ENCODE peak calls at places on chromosomes 3 and 15, in seven cellular contexts. One of them, this sample, is unnamed.

GRCh38 chr15:43410572-43411214 is 39.8 kb downstream of the TUBGCP4 start:
- DNase-seq in amniotic stem cell: no peak
- DNase-seq in HTR-8/SVneo: no peak
- DNase-seq in heart left ventricle: no peak
- DNase-seq in fibroblast of the conjunctiva: no peak
- DNase-seq in HuH-7.5: no peak
- DNase-seq in AG20443: no peak
- DNase-seq in this sample: no peak

GRCh38 chr3:190261740-190262139 is 60.5 kb downstream of the CLDN1 start:
- DNase-seq in HuH-7.5: no peak
- DNase-seq in fibroblast of the conjunctiva: no peak
- DNase-seq in AG20443: no peak
- DNase-seq in amniotic stem cell: no peak
- DNase-seq in heart left ventricle: no peak
- DNase-seq in HTR-8/SVneo: no peak
- DNase-seq in this sample: no peak

GRCh38 chr3:128499724-128500275 is 6.8 kb upstream of the GATA2 start:
- DNase-seq in fibroblast of the conjunctiva: no peak
- DNase-seq in HTR-8/SVneo: no peak
- DNase-seq in heart left ventricle: no peak
- DNase-seq in AG20443: peak
- DNase-seq in amniotic stem cell: no peak
- DNase-seq in HuH-7.5: no peak
- DNase-seq in this sample: no peak

GRCh38 chr15:44712108-44713005 is 1.0 kb downstream of the B2M start:
- DNase-seq in HuH-7.5: no peak
- DNase-seq in AG20443: peak
- DNase-seq in fibroblast of the conjunctiva: peak
- DNase-seq in amniotic stem cell: peak
- DNase-seq in HTR-8/SVneo: no peak
- DNase-seq in heart left ventricle: peak
- DNase-seq in this sample: peak

GRCh38 chr3:45583021-45583851 is 11.3 kb upstream of the LIMD1 start:
- DNase-seq in HuH-7.5: no peak
- DNase-seq in fibroblast of the conjunctiva: no peak
- DNase-seq in heart left ventricle: peak
- DNase-seq in AG20443: no peak
- DNase-seq in HTR-8/SVneo: no peak
- DNase-seq in amniotic stem cell: no peak
- DNase-seq in this sample: no peak

GRCh38 chr15:68277131-68277604 is 377 bp upstream of the FEM1B start:
- DNase-seq in HTR-8/SVneo: peak
- DNase-seq in HuH-7.5: peak
- DNase-seq in amniotic stem cell: no peak
- DNase-seq in fibroblast of the conjunctiva: no peak
- DNase-seq in heart left ventricle: no peak
- DNase-seq in AG20443: peak
- DNase-seq in this sample: no peak

GRCh38 chr15:63874616-63875015 is 40.9 kb upstream of the HERC1 start:
- DNase-seq in HTR-8/SVneo: no peak
- DNase-seq in AG20443: no peak
- DNase-seq in amniotic stem cell: no peak
- DNase-seq in heart left ventricle: no peak
- DNase-seq in HuH-7.5: no peak
- DNase-seq in fibroblast of the conjunctiva: no peak
- DNase-seq in this sample: no peak

GRCh38 chr3:66692108-66692750 is 191.4 kb upstream of the LRIG1 start:
- DNase-seq in amniotic stem cell: no peak
- DNase-seq in HuH-7.5: no peak
- DNase-seq in AG20443: no peak
- DNase-seq in fibroblast of the conjunctiva: no peak
- DNase-seq in heart left ventricle: no peak
- DNase-seq in HTR-8/SVneo: no peak
- DNase-seq in this sample: no peak

GRCh38 chr3:123347691-123348264 is 101.1 kb downstream of the ADCY5 start:
- DNase-seq in amniotic stem cell: no peak
- DNase-seq in HuH-7.5: no peak
- DNase-seq in HTR-8/SVneo: no peak
- DNase-seq in heart left ventricle: no peak
- DNase-seq in AG20443: no peak
- DNase-seq in fibroblast of the conjunctiva: no peak
- DNase-seq in this sample: no peak

GRCh38 chr3:72446406-72447058 is 401.7 kb downstream of the SHQ1 start:
- DNase-seq in fibroblast of the conjunctiva: no peak
- DNase-seq in HTR-8/SVneo: no peak
- DNase-seq in heart left ventricle: no peak
- DNase-seq in amniotic stem cell: no peak
- DNase-seq in AG20443: no peak
- DNase-seq in HuH-7.5: no peak
- DNase-seq in this sample: no peak

GRCh38 chr15:89820651-89821611 is 6.3 kb upstream of the ANPEP start:
- DNase-seq in HuH-7.5: no peak
- DNase-seq in HTR-8/SVneo: no peak
- DNase-seq in heart left ventricle: no peak
- DNase-seq in fibroblast of the conjunctiva: no peak
- DNase-seq in amniotic stem cell: no peak
- DNase-seq in AG20443: peak
- DNase-seq in this sample: peak

GRCh38 chr3:152268501-152269422 is at the start of gene MBNL1:
- DNase-seq in fibroblast of the conjunctiva: peak
- DNase-seq in amniotic stem cell: peak
- DNase-seq in heart left ventricle: peak
- DNase-seq in HuH-7.5: peak
- DNase-seq in HTR-8/SVneo: no peak
- DNase-seq in AG20443: peak
- DNase-seq in this sample: peak

GRCh38 chr3:123758081-123758564 is 126.0 kb downstream of the MYLK start:
- DNase-seq in AG20443: peak
- DNase-seq in fibroblast of the conjunctiva: no peak
- DNase-seq in HuH-7.5: no peak
- DNase-seq in heart left ventricle: no peak
- DNase-seq in HTR-8/SVneo: peak
- DNase-seq in amniotic stem cell: peak
- DNase-seq in this sample: no peak

GRCh38 chr3:43996379-43997301 is 245.0 kb upstream of the TOPAZ1 start:
- DNase-seq in HTR-8/SVneo: peak
- DNase-seq in heart left ventricle: no peak
- DNase-seq in HuH-7.5: no peak
- DNase-seq in amniotic stem cell: no peak
- DNase-seq in fibroblast of the conjunctiva: no peak
- DNase-seq in AG20443: peak
- DNase-seq in this sample: no peak

GRCh38 chr15:98690272-98690671 is 41.9 kb downstream of the IGF1R start:
- DNase-seq in HTR-8/SVneo: no peak
- DNase-seq in amniotic stem cell: no peak
- DNase-seq in AG20443: no peak
- DNase-seq in heart left ventricle: no peak
- DNase-seq in HuH-7.5: no peak
- DNase-seq in fibroblast of the conjunctiva: no peak
- DNase-seq in this sample: no peak

GRCh38 chr15:74338676-74339075 is 28.8 kb downstream of the CYP11A1 start:
- DNase-seq in HTR-8/SVneo: no peak
- DNase-seq in fibroblast of the conjunctiva: no peak
- DNase-seq in HuH-7.5: no peak
- DNase-seq in amniotic stem cell: no peak
- DNase-seq in heart left ventricle: no peak
- DNase-seq in AG20443: no peak
- DNase-seq in this sample: no peak

GRCh38 chr3:49539659-49540560 is 14.4 kb upstream of the BSN start:
- DNase-seq in HTR-8/SVneo: peak
- DNase-seq in HuH-7.5: peak
- DNase-seq in AG20443: peak
- DNase-seq in heart left ventricle: peak
- DNase-seq in amniotic stem cell: peak
- DNase-seq in fibroblast of the conjunctiva: peak
- DNase-seq in this sample: peak

GRCh38 chr3:139975592-139976360 is 40.8 kb downstream of the CLSTN2 start:
- DNase-seq in HuH-7.5: no peak
- DNase-seq in heart left ventricle: no peak
- DNase-seq in HTR-8/SVneo: no peak
- DNase-seq in AG20443: no peak
- DNase-seq in fibroblast of the conjunctiva: no peak
- DNase-seq in amniotic stem cell: no peak
- DNase-seq in this sample: no peak

GRCh38 chr15:99437315-99438221 is 128.2 kb upstream of the MEF2A start:
- DNase-seq in amniotic stem cell: no peak
- DNase-seq in fibroblast of the conjunctiva: no peak
- DNase-seq in AG20443: no peak
- DNase-seq in HuH-7.5: no peak
- DNase-seq in heart left ventricle: no peak
- DNase-seq in HTR-8/SVneo: no peak
- DNase-seq in this sample: no peak

GRCh38 chr3:195558602-195559001 is 15.5 kb upstream of the PPP1R2 start:
- DNase-seq in HTR-8/SVneo: peak
- DNase-seq in AG20443: no peak
- DNase-seq in HuH-7.5: no peak
- DNase-seq in amniotic stem cell: no peak
- DNase-seq in heart left ventricle: no peak
- DNase-seq in fibroblast of the conjunctiva: peak
- DNase-seq in this sample: peak

GRCh38 chr3:79765854-79766253 is 1.9 kb downstream of the ROBO1 start:
- DNase-seq in AG20443: no peak
- DNase-seq in HuH-7.5: no peak
- DNase-seq in fibroblast of the conjunctiva: no peak
- DNase-seq in heart left ventricle: no peak
- DNase-seq in amniotic stem cell: no peak
- DNase-seq in HTR-8/SVneo: no peak
- DNase-seq in this sample: no peak

GRCh38 chr3:129054605-129055104 is 5.9 kb upstream of the GP9 start:
- DNase-seq in fibroblast of the conjunctiva: no peak
- DNase-seq in AG20443: no peak
- DNase-seq in HTR-8/SVneo: no peak
- DNase-seq in HuH-7.5: peak
- DNase-seq in amniotic stem cell: no peak
- DNase-seq in heart left ventricle: no peak
- DNase-seq in this sample: no peak

GRCh38 chr3:172911142-172911541 is 160.6 kb downstream of the ECT2 start:
- DNase-seq in amniotic stem cell: no peak
- DNase-seq in HTR-8/SVneo: no peak
- DNase-seq in fibroblast of the conjunctiva: no peak
- DNase-seq in HuH-7.5: no peak
- DNase-seq in AG20443: no peak
- DNase-seq in heart left ventricle: no peak
- DNase-seq in this sample: no peak

GRCh38 chr3:69014022-69014580 is 617 bp upstream of the EOGT start:
- DNase-seq in AG20443: no peak
- DNase-seq in heart left ventricle: no peak
- DNase-seq in HuH-7.5: no peak
- DNase-seq in fibroblast of the conjunctiva: no peak
- DNase-seq in amniotic stem cell: no peak
- DNase-seq in HTR-8/SVneo: no peak
- DNase-seq in this sample: no peak

GRCh38 chr3:44584646-44585501 is at the start of gene ZNF660:
- DNase-seq in heart left ventricle: peak
- DNase-seq in AG20443: peak
- DNase-seq in fibroblast of the conjunctiva: peak
- DNase-seq in HuH-7.5: peak
- DNase-seq in amniotic stem cell: no peak
- DNase-seq in HTR-8/SVneo: peak
- DNase-seq in this sample: no peak

GRCh38 chr15:77904901-77905300 is 172.6 kb downstream of the TBC1D2B start:
- DNase-seq in amniotic stem cell: no peak
- DNase-seq in AG20443: no peak
- DNase-seq in HuH-7.5: no peak
- DNase-seq in heart left ventricle: no peak
- DNase-seq in fibroblast of the conjunctiva: no peak
- DNase-seq in HTR-8/SVneo: no peak
- DNase-seq in this sample: no peak

GRCh38 chr15:67006089-67007065 is 59.0 kb upstream of the SMAD3 start:
- DNase-seq in heart left ventricle: no peak
- DNase-seq in HTR-8/SVneo: no peak
- DNase-seq in AG20443: no peak
- DNase-seq in HuH-7.5: no peak
- DNase-seq in amniotic stem cell: no peak
- DNase-seq in fibroblast of the conjunctiva: no peak
- DNase-seq in this sample: no peak

GRCh38 chr3:124862006-124862405 is 25.2 kb downstream of the ITGB5 start:
- DNase-seq in heart left ventricle: no peak
- DNase-seq in fibroblast of the conjunctiva: no peak
- DNase-seq in HuH-7.5: no peak
- DNase-seq in amniotic stem cell: no peak
- DNase-seq in AG20443: no peak
- DNase-seq in HTR-8/SVneo: no peak
- DNase-seq in this sample: no peak

GRCh38 chr3:187150599-187150998 is 11.3 kb upstream of the RPL39L start:
- DNase-seq in HuH-7.5: no peak
- DNase-seq in AG20443: no peak
- DNase-seq in fibroblast of the conjunctiva: no peak
- DNase-seq in amniotic stem cell: no peak
- DNase-seq in heart left ventricle: peak
- DNase-seq in HTR-8/SVneo: no peak
- DNase-seq in this sample: no peak

GRCh38 chr3:131711114-131711786 is 208.5 kb upstream of the MRPL3 start:
- DNase-seq in fibroblast of the conjunctiva: no peak
- DNase-seq in HTR-8/SVneo: no peak
- DNase-seq in HuH-7.5: no peak
- DNase-seq in amniotic stem cell: no peak
- DNase-seq in heart left ventricle: no peak
- DNase-seq in AG20443: no peak
- DNase-seq in this sample: no peak

GRCh38 chr3:65948833-65949573 is 89.7 kb downstream of the MAGI1 start:
- DNase-seq in heart left ventricle: no peak
- DNase-seq in AG20443: no peak
- DNase-seq in amniotic stem cell: no peak
- DNase-seq in HuH-7.5: no peak
- DNase-seq in fibroblast of the conjunctiva: no peak
- DNase-seq in HTR-8/SVneo: no peak
- DNase-seq in this sample: no peak

GRCh38 chr3:38131621-38132369 is 5.1 kb downstream of the ACAA1 start:
- DNase-seq in fibroblast of the conjunctiva: peak
- DNase-seq in HuH-7.5: no peak
- DNase-seq in amniotic stem cell: no peak
- DNase-seq in HTR-8/SVneo: no peak
- DNase-seq in AG20443: no peak
- DNase-seq in heart left ventricle: no peak
- DNase-seq in this sample: no peak

GRCh38 chr15:71054286-71054952 is 60.9 kb upstream of the THSD4 start:
- DNase-seq in AG20443: no peak
- DNase-seq in HuH-7.5: no peak
- DNase-seq in HTR-8/SVneo: no peak
- DNase-seq in heart left ventricle: no peak
- DNase-seq in fibroblast of the conjunctiva: no peak
- DNase-seq in amniotic stem cell: no peak
- DNase-seq in this sample: no peak

GRCh38 chr15:89673162-89673506 is 6.0 kb downstream of the PLIN1 start:
- DNase-seq in AG20443: no peak
- DNase-seq in fibroblast of the conjunctiva: no peak
- DNase-seq in amniotic stem cell: no peak
- DNase-seq in HTR-8/SVneo: peak
- DNase-seq in HuH-7.5: peak
- DNase-seq in heart left ventricle: no peak
- DNase-seq in this sample: peak

GRCh38 chr15:84079885-84080777 is 155.4 kb upstream of the GOLGA6L4 start:
- DNase-seq in HuH-7.5: no peak
- DNase-seq in AG20443: peak
- DNase-seq in amniotic stem cell: no peak
- DNase-seq in HTR-8/SVneo: no peak
- DNase-seq in heart left ventricle: peak
- DNase-seq in fibroblast of the conjunctiva: no peak
- DNase-seq in this sample: no peak

GRCh38 chr15:33200903-33201302 is 6.4 kb upstream of the FMN1 start:
- DNase-seq in HuH-7.5: no peak
- DNase-seq in fibroblast of the conjunctiva: no peak
- DNase-seq in heart left ventricle: no peak
- DNase-seq in HTR-8/SVneo: no peak
- DNase-seq in AG20443: no peak
- DNase-seq in amniotic stem cell: no peak
- DNase-seq in this sample: no peak

GRCh38 chr3:143707848-143708247 is 140.4 kb downstream of the SLC9A9 start:
- DNase-seq in HTR-8/SVneo: no peak
- DNase-seq in fibroblast of the conjunctiva: no peak
- DNase-seq in AG20443: peak
- DNase-seq in amniotic stem cell: no peak
- DNase-seq in HuH-7.5: no peak
- DNase-seq in heart left ventricle: no peak
- DNase-seq in this sample: no peak

GRCh38 chr3:127732303-127732702 is 59.6 kb downstream of the ABTB1 start:
- DNase-seq in amniotic stem cell: no peak
- DNase-seq in HTR-8/SVneo: no peak
- DNase-seq in heart left ventricle: no peak
- DNase-seq in HuH-7.5: no peak
- DNase-seq in fibroblast of the conjunctiva: no peak
- DNase-seq in AG20443: no peak
- DNase-seq in this sample: no peak

This sample was measured in HCT116.